ENCODE peak calls at places on chromosome 19, in nine cellular contexts. One of them, this sample, is unnamed.

GRCh38 chr19:1027953-1028902 is 1.8 kb downstream of the CNN2 start:
- DNase-seq in WTC11: peak; percentile 82
- DNase-seq in fibroblast of pulmonary artery: peak; percentile 94
- DNase-seq in heart right ventricle: peak; percentile 64
- DNase-seq in type B pancreatic cell: peak; percentile 87
- DNase-seq in uterus: peak; percentile 75
- DNase-seq in coronary artery: peak; percentile 92
- DNase-seq in BJ: peak; percentile 76
- DNase-seq in fibroblast of lung: peak; percentile 96
- DNase-seq in this sample: peak; percentile 99

GRCh38 chr19:17751103-17751911 is at the start of gene FCHO1:
- DNase-seq in fibroblast of lung: no peak
- DNase-seq in BJ: no peak
- DNase-seq in uterus: no peak
- DNase-seq in WTC11: no peak
- DNase-seq in fibroblast of pulmonary artery: no peak
- DNase-seq in coronary artery: no peak
- DNase-seq in heart right ventricle: peak; percentile 37
- DNase-seq in type B pancreatic cell: no peak
- DNase-seq in this sample: no peak

GRCh38 chr19:8575467-8575997 is 1.7 kb downstream of the MYO1F start:
- DNase-seq in heart right ventricle: no peak
- DNase-seq in type B pancreatic cell: no peak
- DNase-seq in uterus: no peak
- DNase-seq in coronary artery: no peak
- DNase-seq in fibroblast of pulmonary artery: peak; percentile 40
- DNase-seq in BJ: no peak
- DNase-seq in WTC11: no peak
- DNase-seq in fibroblast of lung: peak; percentile 22
- DNase-seq in this sample: no peak

GRCh38 chr19:9531933-9532332 is 6.5 kb downstream of the ZNF426 start:
- DNase-seq in coronary artery: no peak
- DNase-seq in fibroblast of lung: no peak
- DNase-seq in BJ: no peak
- DNase-seq in type B pancreatic cell: no peak
- DNase-seq in heart right ventricle: no peak
- DNase-seq in fibroblast of pulmonary artery: no peak
- DNase-seq in uterus: no peak
- DNase-seq in WTC11: no peak
- DNase-seq in this sample: no peak

GRCh38 chr19:49888478-49888901 is 8.2 kb downstream of the IL4I1 start:
- DNase-seq in fibroblast of lung: no peak
- DNase-seq in BJ: no peak
- DNase-seq in coronary artery: no peak
- DNase-seq in heart right ventricle: no peak
- DNase-seq in type B pancreatic cell: no peak
- DNase-seq in fibroblast of pulmonary artery: no peak
- DNase-seq in uterus: no peak
- DNase-seq in WTC11: no peak
- DNase-seq in this sample: no peak

GRCh38 chr19:37329686-37330085 is 41.2 kb upstream of the ZNF527 start:
- DNase-seq in heart right ventricle: no peak
- DNase-seq in fibroblast of lung: no peak
- DNase-seq in fibroblast of pulmonary artery: peak; percentile 14
- DNase-seq in BJ: no peak
- DNase-seq in type B pancreatic cell: no peak
- DNase-seq in WTC11: peak; percentile 44
- DNase-seq in coronary artery: no peak
- DNase-seq in uterus: no peak
- DNase-seq in this sample: no peak

GRCh38 chr19:13053761-13054604 is 48.7 kb downstream of the LYL1 start:
- DNase-seq in type B pancreatic cell: no peak
- DNase-seq in coronary artery: peak; percentile 91
- DNase-seq in heart right ventricle: peak; percentile 95
- DNase-seq in fibroblast of lung: peak; percentile 89
- DNase-seq in BJ: peak; percentile 86
- DNase-seq in fibroblast of pulmonary artery: peak; percentile 99
- DNase-seq in uterus: peak; percentile 92
- DNase-seq in WTC11: peak; percentile 44
- DNase-seq in this sample: peak; percentile 90

GRCh38 chr19:51079486-51080110 is 3.1 kb downstream of the KLK14 start:
- DNase-seq in coronary artery: no peak
- DNase-seq in fibroblast of lung: no peak
- DNase-seq in WTC11: no peak
- DNase-seq in uterus: no peak
- DNase-seq in fibroblast of pulmonary artery: peak; percentile 66
- DNase-seq in heart right ventricle: peak; percentile 57
- DNase-seq in type B pancreatic cell: no peak
- DNase-seq in BJ: no peak
- DNase-seq in this sample: no peak

GRCh38 chr19:40523322-40524047 is 53.2 kb upstream of the SHKBP1 start:
- DNase-seq in heart right ventricle: peak; percentile 36
- DNase-seq in BJ: no peak
- DNase-seq in coronary artery: no peak
- DNase-seq in uterus: peak; percentile 25
- DNase-seq in WTC11: peak; percentile 87
- DNase-seq in fibroblast of pulmonary artery: peak; percentile 64
- DNase-seq in type B pancreatic cell: no peak
- DNase-seq in fibroblast of lung: peak; percentile 37
- DNase-seq in this sample: no peak

GRCh38 chr19:40524655-40525054 is 52.0 kb upstream of the SHKBP1 start:
- DNase-seq in fibroblast of lung: no peak
- DNase-seq in type B pancreatic cell: no peak
- DNase-seq in BJ: no peak
- DNase-seq in heart right ventricle: no peak
- DNase-seq in WTC11: no peak
- DNase-seq in uterus: no peak
- DNase-seq in fibroblast of pulmonary artery: no peak
- DNase-seq in coronary artery: no peak
- DNase-seq in this sample: no peak

GRCh38 chr19:40524133-40524549 is 52.5 kb upstream of the SHKBP1 start:
- DNase-seq in fibroblast of pulmonary artery: no peak
- DNase-seq in heart right ventricle: no peak
- DNase-seq in WTC11: no peak
- DNase-seq in coronary artery: no peak
- DNase-seq in BJ: no peak
- DNase-seq in type B pancreatic cell: no peak
- DNase-seq in fibroblast of lung: no peak
- DNase-seq in uterus: no peak
- DNase-seq in this sample: no peak

GRCh38 chr19:40519352-40520322 is 52.8 kb downstream of the SPTBN4 start:
- DNase-seq in coronary artery: no peak
- DNase-seq in WTC11: peak; percentile 68
- DNase-seq in BJ: no peak
- DNase-seq in heart right ventricle: no peak
- DNase-seq in type B pancreatic cell: no peak
- DNase-seq in fibroblast of pulmonary artery: peak; percentile 43
- DNase-seq in uterus: no peak
- DNase-seq in fibroblast of lung: peak; percentile 45
- DNase-seq in this sample: no peak

DNA sequence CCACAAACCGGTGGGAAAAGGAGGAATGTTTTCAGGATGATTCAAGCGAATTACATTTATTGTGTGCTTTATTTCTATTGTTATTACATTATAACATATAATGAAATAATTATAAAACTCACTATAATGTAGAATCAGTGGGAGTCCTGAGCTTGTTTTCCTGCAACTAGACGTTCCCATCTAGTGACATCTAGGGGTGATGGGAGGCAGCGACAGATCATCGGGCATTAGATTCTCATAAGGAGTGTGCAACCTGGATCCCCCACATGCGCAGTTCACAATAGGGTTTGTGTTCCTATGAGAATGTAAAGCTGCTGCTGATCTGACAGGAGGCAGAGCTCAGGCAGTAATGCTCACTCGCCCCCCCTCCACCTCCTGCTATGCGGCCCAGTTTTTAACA is 54.5 kb downstream of the SPTBN4 start:
- DNase-seq in fibroblast of lung: peak; percentile 42
- DNase-seq in BJ: no peak
- DNase-seq in WTC11: no peak
- DNase-seq in fibroblast of pulmonary artery: peak; percentile 51
- DNase-seq in type B pancreatic cell: no peak
- DNase-seq in heart right ventricle: no peak
- DNase-seq in uterus: no peak
- DNase-seq in coronary artery: no peak
- DNase-seq in this sample: no peak
- TF ChIP-seq CTCF in fibroblast of lung: peak; percentile 54
- TF ChIP-seq CTCF in BJ: peak; percentile 49
- TF ChIP-seq CTCF in WTC11: no peak
- TF ChIP-seq CTCF in fibroblast of pulmonary artery: peak; percentile 41
- TF ChIP-seq CTCF in type B pancreatic cell: peak; percentile 34
- TF ChIP-seq CTCF in heart right ventricle: no peak
- TF ChIP-seq CTCF in uterus: no peak
- TF ChIP-seq CTCF in coronary artery: no peak
- TF ChIP-seq CTCF in this sample: peak; percentile 44

GRCh38 chr19:40798223-40798996 is 581 bp upstream of the EGLN2 start:
- DNase-seq in fibroblast of lung: peak; percentile 100
- DNase-seq in fibroblast of pulmonary artery: peak; percentile 100
- DNase-seq in coronary artery: peak; percentile 100
- DNase-seq in uterus: peak; percentile 100
- DNase-seq in WTC11: peak; percentile 100
- DNase-seq in type B pancreatic cell: peak; percentile 100
- DNase-seq in BJ: peak; percentile 97
- DNase-seq in heart right ventricle: peak; percentile 100
- DNase-seq in this sample: peak; percentile 100
- TF ChIP-seq CTCF in fibroblast of lung: peak; percentile 61
- TF ChIP-seq CTCF in fibroblast of pulmonary artery: peak; percentile 50
- TF ChIP-seq CTCF in coronary artery: no peak
- TF ChIP-seq CTCF in uterus: peak; percentile 62
- TF ChIP-seq CTCF in WTC11: no peak
- TF ChIP-seq CTCF in type B pancreatic cell: peak; percentile 64
- TF ChIP-seq CTCF in BJ: peak; percentile 55
- TF ChIP-seq CTCF in heart right ventricle: peak; percentile 36
- TF ChIP-seq CTCF in this sample: peak; percentile 59

GRCh38 chr19:10766681-10767201 is 48.9 kb downstream of the DNM2 start:
- DNase-seq in uterus: no peak
- DNase-seq in type B pancreatic cell: no peak
- DNase-seq in fibroblast of lung: peak; percentile 56
- DNase-seq in coronary artery: no peak
- DNase-seq in fibroblast of pulmonary artery: peak; percentile 60
- DNase-seq in heart right ventricle: no peak
- DNase-seq in BJ: no peak
- DNase-seq in WTC11: no peak
- DNase-seq in this sample: no peak

GRCh38 chr19:10768936-10769335 is 51.1 kb downstream of the DNM2 start:
- DNase-seq in fibroblast of lung: no peak
- DNase-seq in coronary artery: no peak
- DNase-seq in uterus: no peak
- DNase-seq in type B pancreatic cell: no peak
- DNase-seq in fibroblast of pulmonary artery: no peak
- DNase-seq in heart right ventricle: no peak
- DNase-seq in BJ: no peak
- DNase-seq in WTC11: no peak
- DNase-seq in this sample: no peak

GRCh38 chr19:10767726-10768125 is 49.8 kb downstream of the DNM2 start:
- DNase-seq in BJ: no peak
- DNase-seq in uterus: no peak
- DNase-seq in WTC11: no peak
- DNase-seq in heart right ventricle: no peak
- DNase-seq in fibroblast of pulmonary artery: no peak
- DNase-seq in coronary artery: no peak
- DNase-seq in type B pancreatic cell: no peak
- DNase-seq in fibroblast of lung: no peak
- DNase-seq in this sample: no peak

GRCh38 chr19:10768369-10768768 is 50.5 kb downstream of the DNM2 start:
- DNase-seq in BJ: no peak
- DNase-seq in fibroblast of pulmonary artery: no peak
- DNase-seq in fibroblast of lung: no peak
- DNase-seq in type B pancreatic cell: no peak
- DNase-seq in heart right ventricle: no peak
- DNase-seq in coronary artery: no peak
- DNase-seq in uterus: no peak
- DNase-seq in WTC11: no peak
- DNase-seq in this sample: no peak

GRCh38 chr19:10769533-10770491 is 51.9 kb downstream of the DNM2 start:
- DNase-seq in fibroblast of pulmonary artery: peak; percentile 31
- DNase-seq in heart right ventricle: peak; percentile 85
- DNase-seq in fibroblast of lung: peak; percentile 34
- DNase-seq in uterus: peak; percentile 46
- DNase-seq in WTC11: no peak
- DNase-seq in coronary artery: no peak
- DNase-seq in BJ: no peak
- DNase-seq in type B pancreatic cell: no peak
- DNase-seq in this sample: no peak
- TF ChIP-seq CTCF in fibroblast of pulmonary artery: no peak
- TF ChIP-seq CTCF in heart right ventricle: peak; percentile 45
- TF ChIP-seq CTCF in fibroblast of lung: peak; percentile 33
- TF ChIP-seq CTCF in uterus: peak; percentile 36
- TF ChIP-seq CTCF in WTC11: no peak
- TF ChIP-seq CTCF in coronary artery: no peak
- TF ChIP-seq CTCF in BJ: peak; percentile 32
- TF ChIP-seq CTCF in type B pancreatic cell: peak; percentile 50
- TF ChIP-seq CTCF in this sample: peak; percentile 45

GRCh38 chr19:41299755-41300089 is 10.2 kb upstream of the CCDC97 start:
- DNase-seq in heart right ventricle: peak; percentile 84
- DNase-seq in coronary artery: no peak
- DNase-seq in uterus: peak; percentile 37
- DNase-seq in fibroblast of pulmonary artery: peak; percentile 67
- DNase-seq in type B pancreatic cell: no peak
- DNase-seq in WTC11: no peak
- DNase-seq in fibroblast of lung: peak; percentile 87
- DNase-seq in BJ: no peak
- DNase-seq in this sample: no peak

GRCh38 chr19:41297628-41298326 is 12.2 kb upstream of the CCDC97 start:
- DNase-seq in uterus: no peak
- DNase-seq in fibroblast of pulmonary artery: no peak
- DNase-seq in type B pancreatic cell: no peak
- DNase-seq in coronary artery: no peak
- DNase-seq in fibroblast of lung: no peak
- DNase-seq in BJ: no peak
- DNase-seq in heart right ventricle: no peak
- DNase-seq in WTC11: no peak
- DNase-seq in this sample: no peak

GRCh38 chr19:41299046-41299754 is 10.8 kb upstream of the CCDC97 start:
- DNase-seq in heart right ventricle: no peak
- DNase-seq in fibroblast of pulmonary artery: no peak
- DNase-seq in WTC11: no peak
- DNase-seq in uterus: no peak
- DNase-seq in BJ: no peak
- DNase-seq in type B pancreatic cell: no peak
- DNase-seq in fibroblast of lung: peak; percentile 11
- DNase-seq in coronary artery: no peak
- DNase-seq in this sample: no peak

GRCh38 chr19:41296323-41296935 is 13.5 kb upstream of the CCDC97 start:
- DNase-seq in heart right ventricle: no peak
- DNase-seq in BJ: no peak
- DNase-seq in type B pancreatic cell: no peak
- DNase-seq in uterus: no peak
- DNase-seq in WTC11: no peak
- DNase-seq in coronary artery: no peak
- DNase-seq in fibroblast of pulmonary artery: no peak
- DNase-seq in fibroblast of lung: no peak
- DNase-seq in this sample: no peak

DNA sequence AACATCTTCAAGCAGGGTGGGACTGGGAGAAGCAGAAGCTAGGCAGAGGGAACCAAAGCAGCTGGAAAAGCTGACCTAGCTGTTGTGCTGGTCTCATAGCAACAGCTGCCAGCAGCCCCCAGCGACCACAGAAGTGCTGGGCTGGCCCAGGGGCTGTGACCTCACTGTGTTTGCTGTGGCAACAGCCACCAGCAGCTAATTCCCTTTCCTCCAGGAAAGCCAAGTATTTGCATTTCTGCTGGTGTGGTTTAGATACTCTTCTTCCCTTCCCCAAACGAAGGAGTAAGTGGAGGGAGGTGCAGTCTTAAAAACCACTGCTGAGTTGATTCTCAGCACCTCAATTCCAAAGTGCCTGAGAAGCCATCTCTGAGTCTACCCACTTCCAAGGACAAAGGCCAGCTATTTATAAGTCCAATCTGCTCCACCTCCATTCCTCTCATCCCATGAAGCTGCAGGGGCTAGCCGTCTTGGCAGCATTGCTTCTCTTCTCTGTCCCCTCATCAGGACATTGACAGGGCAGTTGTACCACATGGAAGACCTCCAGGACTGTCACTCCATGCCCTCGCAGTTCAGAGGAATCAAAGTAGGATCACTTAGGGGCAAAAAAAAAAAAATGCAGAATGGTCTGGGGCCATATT is 11.5 kb upstream of the CCDC97 start:
- DNase-seq in type B pancreatic cell: no peak
- DNase-seq in fibroblast of pulmonary artery: peak; percentile 74
- DNase-seq in BJ: peak; percentile 69
- DNase-seq in WTC11: no peak
- DNase-seq in heart right ventricle: peak; percentile 88
- DNase-seq in coronary artery: peak; percentile 92
- DNase-seq in uterus: peak; percentile 46
- DNase-seq in fibroblast of lung: peak; percentile 81
- DNase-seq in this sample: peak; percentile 92
- TF ChIP-seq CTCF in type B pancreatic cell: no peak
- TF ChIP-seq CTCF in fibroblast of pulmonary artery: no peak
- TF ChIP-seq CTCF in BJ: no peak
- TF ChIP-seq CTCF in WTC11: no peak
- TF ChIP-seq CTCF in heart right ventricle: no peak
- TF ChIP-seq CTCF in coronary artery: no peak
- TF ChIP-seq CTCF in uterus: no peak
- TF ChIP-seq CTCF in fibroblast of lung: no peak
- TF ChIP-seq CTCF in this sample: no peak